ENCODE peak calls at places on chromosomes 11 and 22, in nine cellular contexts. N is H1, W is fibroblast of lung, H is neuronal stem cell, C is HepG2, F is IMR-90, A is GM23338, K is K562, T is PC-3. D is an unnamed sample. For H3K4me1, the result is how much of the 10 kb centered on the place peaks cover.

GRCh38 chr11:127651175-127651887 is 650.8 kb upstream of the KIRREL3 start:
- DNase-seq in N (no peak), W (peak), H (no peak), C (no peak), F (peak), A (no peak), K (no peak), T (peak), D (no peak)

GRCh38 chr11:8387693-8388092 is 124.0 kb upstream of the LMO1 start:
- DNase-seq in N (no peak), W (no peak), H (no peak), C (no peak), F (no peak), A (no peak), K (no peak), T (no peak), D (no peak)

GRCh38 chr22:18063311-18063710 is 14.5 kb upstream of the PEX26 start:
- DNase-seq in N (no peak), W (no peak), H (no peak), C (no peak), F (no peak), A (no peak), K (no peak), T (peak), D (peak)

GRCh38 chr11:123577081-123577598 is 77.3 kb downstream of the SCN3B start:
- DNase-seq in N (peak), W (peak), H (peak), C (peak), F (peak), A (peak), K (peak), T (peak), D (no peak)

GRCh38 chr11:95792200-95792599 is 1.9 kb downstream of the CEP57 start:
- DNase-seq in N (no peak), W (no peak), H (no peak), C (no peak), F (no peak), A (no peak), K (peak), T (no peak), D (no peak)

GRCh38 chr11:8906629-8907028 is 4.4 kb upstream of the AKIP1 start:
- DNase-seq in N (no peak), W (peak), H (no peak), C (no peak), F (peak), A (no peak), K (no peak), T (peak), D (no peak)

GRCh38 chr11:60589611-60590010 is 74.4 kb downstream of the MS4A13 start:
- DNase-seq in N (no peak), W (no peak), H (no peak), C (no peak), F (no peak), A (peak), K (no peak), T (peak), D (no peak)

GRCh38 chr22:19959587-19960490 is 18.2 kb upstream of the TXNRD2 start:
- DNase-seq in N (no peak), W (no peak), H (no peak), C (no peak), F (no peak), A (no peak), K (no peak), T (no peak), D (no peak)

GRCh38 chr22:44391026-44391425 is 78.3 kb upstream of the SHISAL1 start:
- DNase-seq in N (no peak), W (no peak), H (no peak), C (no peak), F (no peak), A (no peak), K (no peak), T (no peak), D (peak)

GRCh38 chr22:37504964-37505363 is 14.3 kb downstream of the CARD10 start:
- DNase-seq in N (no peak), W (no peak), H (no peak), C (no peak), F (no peak), A (no peak), K (no peak), T (no peak), D (no peak)

GRCh38 chr11:113896156-113896879 is 8.3 kb upstream of the HTR3B start:
- DNase-seq in N (peak), W (peak), H (no peak), C (no peak), F (peak), A (peak), K (peak), T (peak), D (no peak)

GRCh38 chr11:44530413-44531115 is 34.9 kb upstream of the CD82 start:
- DNase-seq in N (no peak), W (peak), H (no peak), C (no peak), F (peak), A (no peak), K (peak), T (peak), D (no peak)

GRCh38 chr11:17075506-17075905 is 2.0 kb downstream of the RPS13 start:
- DNase-seq in N (no peak), W (no peak), H (no peak), C (no peak), F (no peak), A (no peak), K (no peak), T (no peak), D (no peak)

GRCh38 chr11:45021692-45022130 is 71.0 kb upstream of the TP53I11 start:
- DNase-seq in N (peak), W (peak), H (no peak), C (no peak), F (peak), A (peak), K (no peak), T (no peak), D (no peak)

GRCh38 chr11:34313099-34313517 is 44.7 kb downstream of the ABTB2 start:
- DNase-seq in N (no peak), W (no peak), H (no peak), C (no peak), F (no peak), A (peak), K (no peak), T (no peak), D (peak)

GRCh38 chr11:59181746-59182456 is 10.0 kb downstream of the DTX4 start:
- DNase-seq in N (peak), W (no peak), H (no peak), C (no peak), F (no peak), A (no peak), K (no peak), T (no peak), D (no peak)

DNA sequence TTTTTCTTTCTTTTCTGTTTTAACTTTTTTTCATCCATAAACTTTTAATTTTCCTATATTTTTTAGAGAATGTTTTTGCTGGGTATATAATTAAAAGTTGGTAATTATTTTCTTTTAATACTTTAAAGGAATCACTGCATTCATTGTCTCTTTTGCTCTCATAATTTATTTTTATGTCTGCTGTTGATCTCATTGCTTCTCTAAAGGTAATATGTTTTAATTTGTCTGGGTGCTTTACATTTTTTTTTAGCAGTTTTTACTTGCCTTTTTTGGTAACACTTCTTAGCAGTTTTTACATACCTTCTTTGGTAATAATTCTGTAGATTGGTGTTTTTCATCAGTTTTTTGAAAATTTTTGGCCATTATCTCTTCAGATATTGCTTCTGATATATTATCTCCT is 89.4 kb upstream of the BMAL1 start:
- DNase-seq in N (no peak), W (no peak), H (no peak), C (no peak), F (no peak), A (no peak), K (no peak), T (no peak), D (no peak)
- H3K4me1 ChIP-seq in N (under half), W (under half), H (under half), C (under half), F (under half), A (under half), K (under half), T (under half), D (under half)

GRCh38 chr11:128695539-128696221 is 1.8 kb downstream of the FLI1 start:
- DNase-seq in N (no peak), W (no peak), H (no peak), C (no peak), F (no peak), A (no peak), K (no peak), T (no peak), D (no peak)
- H2AFZ ChIP-seq in N (no peak), W (no peak), H (peak), C (no peak), F (peak), A (peak), K (no peak), T (no peak), D (no peak)

DNA sequence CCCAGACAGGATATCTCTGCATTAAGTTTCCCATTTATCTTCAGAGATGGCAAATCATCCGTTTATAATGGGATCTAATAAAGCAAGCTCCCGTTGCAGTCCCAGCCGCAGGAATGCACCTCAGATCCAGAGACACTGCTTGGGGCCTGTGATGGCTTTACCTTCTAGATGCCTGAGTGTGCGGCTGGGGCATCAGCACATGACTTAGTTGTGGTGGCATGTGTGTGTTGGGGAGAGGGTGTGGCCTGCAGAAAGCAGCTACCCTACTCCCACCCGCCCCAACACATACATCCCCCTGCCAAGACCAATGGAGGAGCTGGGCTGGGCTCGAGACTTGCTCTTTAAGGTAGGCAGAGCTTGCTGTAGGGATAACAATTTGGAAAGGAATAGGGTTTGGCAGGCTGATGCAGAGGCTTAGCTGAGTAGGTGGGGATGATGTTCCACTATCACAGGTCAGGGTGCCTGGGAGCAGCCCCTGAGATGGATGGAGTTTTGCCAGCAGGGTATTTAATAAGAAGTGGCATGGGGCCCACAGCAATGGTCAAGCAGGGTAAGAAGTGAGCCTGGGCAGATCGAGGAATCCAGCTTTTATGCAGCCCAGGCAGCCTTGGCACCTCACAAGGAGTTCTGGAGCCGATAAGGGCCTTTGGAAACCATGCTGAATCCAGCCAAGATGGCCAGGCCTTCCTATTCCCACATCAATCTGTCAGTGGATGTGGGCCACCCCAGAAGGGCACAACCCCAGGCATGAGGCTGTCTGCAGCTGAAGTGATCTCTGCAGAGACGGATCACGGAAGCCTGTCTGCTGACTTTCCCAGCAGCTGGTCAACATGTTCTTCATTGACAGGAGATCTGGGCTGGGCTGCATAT is 601.3 kb downstream of the BUD13 start:
- DNase-seq in N (peak), W (no peak), H (no peak), C (no peak), F (no peak), A (no peak), K (no peak), T (no peak), D (no peak)
- H3K4me1 ChIP-seq in N (under half), W (under half), H (under half), C (under half), F (under half), A (under half), K (under half), T (under half), D (under half)

GRCh38 chr11:117212697-117213355 is 13.7 kb downstream of the TAGLN start:
- DNase-seq in N (no peak), W (no peak), H (no peak), C (no peak), F (no peak), A (no peak), K (no peak), T (no peak), D (no peak)
- H2AFZ ChIP-seq in N (no peak), W (no peak), H (no peak), C (no peak), F (no peak), A (no peak), K (no peak), T (no peak), D (no peak)

GRCh38 chr11:118621898-118622375 is 14.5 kb downstream of the PHLDB1 start:
- DNase-seq in N (no peak), W (no peak), H (no peak), C (no peak), F (no peak), A (no peak), K (no peak), T (no peak), D (no peak)
- H3K4me1 ChIP-seq in N (under half), W (half or more), H (under half), C (half or more), F (under half), A (under half), K (under half), T (half or more), D (half or more)

GRCh38 chr22:31127181-31127772 is 4.5 kb downstream of the INPP5J start:
- DNase-seq in N (peak), W (no peak), H (no peak), C (no peak), F (no peak), A (peak), K (peak), T (no peak), D (no peak)
- H2AFZ ChIP-seq in N (no peak), W (no peak), H (no peak), C (no peak), F (peak), A (peak), K (peak), T (no peak), D (no peak)

DNA sequence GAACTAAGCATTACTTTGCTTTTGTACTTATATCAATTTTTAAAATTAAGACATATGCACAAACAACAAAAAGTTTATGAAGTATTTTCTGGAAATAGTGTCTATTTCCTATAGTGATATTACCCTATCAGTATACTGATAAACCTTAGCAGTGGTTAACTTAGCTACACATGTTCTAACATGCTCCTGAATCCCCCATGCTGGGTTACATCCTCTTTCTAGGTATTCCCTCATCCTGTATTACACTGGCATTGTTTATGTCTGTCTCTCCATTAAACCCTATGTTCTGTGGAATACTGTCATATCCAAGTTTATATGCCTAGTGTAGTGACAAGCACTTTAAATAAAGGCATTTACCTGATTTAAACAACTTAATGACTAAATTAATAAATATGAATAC is 1.8 kb upstream of the FAR1 start:
- DNase-seq in N (no peak), W (no peak), H (no peak), C (no peak), F (no peak), A (no peak), K (no peak), T (no peak), D (no peak)
- H3K4me1 ChIP-seq in N (under half), W (under half), H (under half), C (under half), F (under half), A (under half), K (under half), T (under half), D (under half)

GRCh38 chr11:84671325-84672019 is 955.7 kb downstream of the DLG2 start:
- DNase-seq in N (no peak), W (no peak), H (no peak), C (no peak), F (no peak), A (no peak), K (no peak), T (peak), D (no peak)

GRCh38 chr11:84673753-84674152 is 953.4 kb downstream of the DLG2 start:
- DNase-seq in N (no peak), W (no peak), H (no peak), C (no peak), F (no peak), A (peak), K (no peak), T (no peak), D (no peak)

GRCh38 chr11:84675631-84676030 is 951.5 kb downstream of the DLG2 start:
- DNase-seq in N (no peak), W (no peak), H (no peak), C (no peak), F (no peak), A (no peak), K (no peak), T (no peak), D (no peak)
- H2AFZ ChIP-seq in N (no peak), W (no peak), H (no peak), C (no peak), F (no peak), A (no peak), K (no peak), T (no peak), D (no peak)

GRCh38 chr11:88280673-88281316 is 56.7 kb downstream of the CTSC start:
- DNase-seq in N (no peak), W (peak), H (no peak), C (no peak), F (no peak), A (no peak), K (no peak), T (no peak), D (no peak)
- H3K4me1 ChIP-seq in N (under half), W (under half), H (under half), C (under half), F (under half), A (under half), K (under half), T (under half), D (under half)

D was measured in PC-9.